ENCODE peak calls at places on chromosomes 1 and 21, in five cellular contexts. V is dorsolateral prefrontal cortex, S is midbrain, C is astrocyte, Q is fibroblast of the aortic adventitia. N is an unnamed sample.

GRCh38 chr1:24420547-24420946 is 4.9 kb downstream of the NIPAL3 start:
- DNase-seq in V (no peak), S (no peak), C (no peak), Q (no peak), N (no peak)

GRCh38 chr1:192726820-192727504 is 81.9 kb upstream of the RGS2 start:
- DNase-seq in V (no peak), S (no peak), C (no peak), Q (no peak), N (no peak)

GRCh38 chr21:31157756-31158155 is 119.5 kb upstream of the KRTAP19-8 start:
- DNase-seq in V (no peak), S (no peak), C (no peak), Q (no peak), N (no peak)

GRCh38 chr1:13798120-13798519 is 98.1 kb downstream of the PRDM2 start:
- DNase-seq in V (no peak), S (no peak), C (no peak), Q (no peak), N (no peak)

GRCh38 chr1:12486401-12487005 is 131.5 kb downstream of the DHRS3 start:
- DNase-seq in V (no peak), S (no peak), C (no peak), Q (peak; percentile 18), N (peak; percentile 45)

GRCh38 chr1:176617881-176618280 is 154.9 kb downstream of the PAPPA2 start:
- DNase-seq in V (no peak), S (no peak), C (peak; percentile 6), Q (peak; percentile 43), N (no peak)

GRCh38 chr1:80375662-80376061 is 1369.1 kb upstream of the ADGRL4 start:
- DNase-seq in V (no peak), S (no peak), C (peak; percentile 88), Q (peak; percentile 67), N (peak; percentile 85)

GRCh38 chr1:241888232-241888631 is 40.2 kb downstream of the EXO1 start:
- DNase-seq in V (no peak), S (no peak), C (peak; percentile 19), Q (peak; percentile 48), N (peak; percentile 77)

GRCh38 chr1:171257207-171258052 is 9.1 kb downstream of the FMO1 start:
- DNase-seq in V (no peak), S (no peak), C (no peak), Q (peak; percentile 62), N (peak; percentile 88)

GRCh38 chr1:218529691-218530310 is 184.7 kb downstream of the TGFB2 start:
- DNase-seq in V (no peak), S (no peak), C (peak; percentile 29), Q (no peak), N (no peak)

GRCh38 chr21:42154237-42155044 is 64.5 kb upstream of the ABCG1 start:
- DNase-seq in V (no peak), S (no peak), C (no peak), Q (no peak), N (no peak)

GRCh38 chr21:44999428-44999971 is 59.7 kb downstream of the SLX9 start:
- DNase-seq in V (no peak), S (no peak), C (no peak), Q (no peak), N (no peak)

GRCh38 chr1:36865080-36865900 is 169.0 kb downstream of the GRIK3 start:
- DNase-seq in V (no peak), S (no peak), C (no peak), Q (no peak), N (no peak)

GRCh38 chr1:7292714-7293419 is 478.2 kb upstream of the VAMP3 start:
- DNase-seq in V (no peak), S (no peak), C (no peak), Q (no peak), N (no peak)